ENCODE peak calls at places on chromosomes 4 and X, in five cellular contexts. L is iPS-NIHi11; E is effector memory CD4-positive, alpha-beta T cell; K is stimulated activated CD8-positive, alpha-beta memory T cell treated with anti-CD3 and anti-CD28 coated beads, Interleukin-4, amount 100 ng/mL, for 1 hour; M is astrocyte of the spinal cord. J is an unnamed sample.

GRCh38 chrX:64204701-64205440 is 637 bp downstream of the AMER1 start:
- DNase-seq in E (peak; percentile 3), M (peak; percentile 30), L (peak; percentile 64), K (no peak), J (peak; percentile 54)

GRCh38 chr4:163484906-163485305 is 9.6 kb upstream of the TMA16 start:
- DNase-seq in L (peak; percentile 68), K (peak; percentile 37), E (no peak), M (peak; percentile 49), J (peak; percentile 39)

GRCh38 chr4:177064724-177065394 is 244.8 kb upstream of the NEIL3 start:
- DNase-seq in E (no peak), L (no peak), K (no peak), M (no peak), J (peak; percentile 37)

GRCh38 chrX:30301977-30302376 is 7.2 kb downstream of the NR0B1 start:
- DNase-seq in L (peak; percentile 7), K (no peak), E (no peak), M (peak; percentile 38), J (peak; percentile 17)

GRCh38 chr4:58611012-58611411 is 1500.8 kb upstream of the IGFBP7 start:
- DNase-seq in E (no peak), K (no peak), L (no peak), M (no peak), J (no peak)

GRCh38 chr4:128855656-128856055 is 46.2 kb downstream of the JADE1 start:
- DNase-seq in M (no peak), L (no peak), E (no peak), K (no peak), J (no peak)

GRCh38 chr4:138672393-138672976 is 343.1 kb upstream of the NOCT start:
- DNase-seq in M (no peak), L (no peak), K (no peak), E (no peak), J (no peak)

GRCh38 chrX:39818071-39818470 is 279.7 kb downstream of the BCOR start:
- DNase-seq in M (no peak), K (no peak), E (no peak), L (no peak), J (no peak)

GRCh38 chr4:178240891-178241290 is 798.7 kb upstream of the AGA start:
- DNase-seq in E (no peak), M (no peak), L (no peak), K (no peak), J (no peak)

GRCh38 chrX:102604327-102604726 is 5.0 kb downstream of the ARMCX5 start:
- DNase-seq in M (no peak), K (no peak), E (no peak), L (peak; percentile 3), J (peak; percentile 18)

GRCh38 chr4:114180481-114180880 is 201.0 kb upstream of the ARSJ start:
- DNase-seq in L (peak; percentile 51), E (peak; percentile 5), K (no peak), M (peak; percentile 91), J (peak; percentile 69)

GRCh38 chrX:123713434-123713833 is 19.4 kb downstream of the THOC2 start:
- DNase-seq in L (no peak), E (no peak), K (no peak), M (no peak), J (no peak)

GRCh38 chrX:101051153-101051548 is 760 bp downstream of the TRMT2B start:
- DNase-seq in E (no peak), L (no peak), M (no peak), K (no peak), J (no peak)

GRCh38 chrX:107709266-107709795 is 66.3 kb downstream of the TSC22D3 start:
- DNase-seq in K (no peak), L (no peak), E (no peak), M (no peak), J (no peak)

GRCh38 chr4:87884976-87885574 is 52.3 kb downstream of the MEPE start:
- DNase-seq in E (no peak), M (no peak), L (no peak), K (no peak), J (no peak)

GRCh38 chr4:111268769-111269414 is 646.0 kb upstream of the PITX2 start:
- DNase-seq in K (no peak), M (peak; percentile 48), E (no peak), L (no peak), J (peak; percentile 25)

GRCh38 chrX:134753185-134754008 is 95.1 kb upstream of the PLAC1 start:
- DNase-seq in K (no peak), M (peak; percentile 50), L (no peak), E (no peak), J (peak; percentile 69)

GRCh38 chr4:54614094-54614493 is 43.7 kb upstream of the KIT start:
- DNase-seq in E (no peak), M (no peak), K (no peak), L (no peak), J (no peak)

GRCh38 chr4:29711226-29711625 is 1008.9 kb upstream of the PCDH7 start:
- DNase-seq in L (no peak), M (no peak), K (no peak), E (no peak), J (no peak)

GRCh38 chr4:20462426-20463175 is 210.9 kb downstream of the SLIT2 start:
- DNase-seq in M (peak; percentile 20), L (no peak), E (no peak), K (no peak), J (peak; percentile 6)

GRCh38 chr4:25060179-25060578 is 29.4 kb upstream of the LGI2 start:
- DNase-seq in E (no peak), M (no peak), K (no peak), L (no peak), J (no peak)

GRCh38 chr4:104494822-104495559 is at the start of gene CXXC4:
- DNase-seq in L (peak; percentile 67), M (peak; percentile 63), K (no peak), E (no peak), J (peak; percentile 23)

GRCh38 chr4:166421556-166422156 is 548.6 kb downstream of the TLL1 start:
- DNase-seq in E (no peak), L (no peak), K (no peak), M (peak; percentile 82), J (peak; percentile 95)

GRCh38 chrX:12721042-12721441 is 70.2 kb upstream of the PRPS2 start:
- DNase-seq in E (no peak), K (no peak), M (no peak), L (peak; percentile 38), J (peak; percentile 5)

GRCh38 chr4:6591305-6591704 is 16.3 kb downstream of the MAN2B2 start:
- DNase-seq in M (no peak), K (no peak), L (no peak), E (no peak), J (no peak)

GRCh38 chrX:102917801-102918200 is 19.3 kb upstream of the RAB40AL start:
- DNase-seq in E (no peak), K (no peak), L (no peak), M (no peak), J (no peak)

GRCh38 chr4:55574252-55574651 is 17.8 kb downstream of the PDCL2 start:
- DNase-seq in K (no peak), E (no peak), L (no peak), M (no peak), J (no peak)

GRCh38 chrX:39874202-39874816 is 223.4 kb downstream of the BCOR start:
- DNase-seq in L (no peak), E (peak; percentile 14), M (no peak), K (no peak), J (peak; percentile 93)

GRCh38 chr4:35934370-35934981 is 309.8 kb downstream of the ARAP2 start:
- DNase-seq in M (peak; percentile 49), L (peak; percentile 13), K (no peak), E (no peak), J (peak; percentile 12)

J was measured in RPMI7951.